ENCODE peak calls at places on chromosomes 5 and 9, in nine cellular contexts. One of them, this sample, is unnamed.

GRCh38 chr5:113546711-113547159 is 33.2 kb downstream of the YTHDC2 start:
- DNase-seq in Caki2: peak
- DNase-seq in iris pigment epithelial cell: peak
- DNase-seq in C1 segment of cervical spinal cord: no peak
- DNase-seq in Calu3: no peak
- DNase-seq in activated CD8-positive, alpha-beta memory T cell treated with anti-CD3 and anti-CD28 coated beads for 24 hours: no peak
- DNase-seq in GM20000: no peak
- DNase-seq in HTR-8/SVneo: no peak
- DNase-seq in HFF-Myc: peak
- DNase-seq in this sample: no peak

GRCh38 chr5:16797949-16798348 is 138.1 kb downstream of the MYO10 start:
- DNase-seq in HTR-8/SVneo: no peak
- DNase-seq in HFF-Myc: no peak
- DNase-seq in Calu3: no peak
- DNase-seq in Caki2: no peak
- DNase-seq in GM20000: no peak
- DNase-seq in C1 segment of cervical spinal cord: no peak
- DNase-seq in iris pigment epithelial cell: no peak
- DNase-seq in activated CD8-positive, alpha-beta memory T cell treated with anti-CD3 and anti-CD28 coated beads for 24 hours: no peak
- DNase-seq in this sample: no peak

GRCh38 chr5:39570418-39571027 is 145.7 kb upstream of the DAB2 start:
- DNase-seq in GM20000: peak
- DNase-seq in Calu3: peak
- DNase-seq in C1 segment of cervical spinal cord: no peak
- DNase-seq in activated CD8-positive, alpha-beta memory T cell treated with anti-CD3 and anti-CD28 coated beads for 24 hours: no peak
- DNase-seq in iris pigment epithelial cell: peak
- DNase-seq in Caki2: peak
- DNase-seq in HFF-Myc: peak
- DNase-seq in HTR-8/SVneo: peak
- DNase-seq in this sample: no peak

GRCh38 chr5:66511491-66511890 is 84.7 kb upstream of the MAST4 start:
- DNase-seq in activated CD8-positive, alpha-beta memory T cell treated with anti-CD3 and anti-CD28 coated beads for 24 hours: no peak
- DNase-seq in Caki2: no peak
- DNase-seq in C1 segment of cervical spinal cord: no peak
- DNase-seq in iris pigment epithelial cell: no peak
- DNase-seq in Calu3: no peak
- DNase-seq in HFF-Myc: no peak
- DNase-seq in HTR-8/SVneo: no peak
- DNase-seq in GM20000: no peak
- DNase-seq in this sample: no peak

GRCh38 chr5:107875834-107876233 is 205.1 kb upstream of the EFNA5 start:
- DNase-seq in GM20000: no peak
- DNase-seq in iris pigment epithelial cell: peak
- DNase-seq in activated CD8-positive, alpha-beta memory T cell treated with anti-CD3 and anti-CD28 coated beads for 24 hours: no peak
- DNase-seq in Calu3: peak
- DNase-seq in HFF-Myc: no peak
- DNase-seq in C1 segment of cervical spinal cord: no peak
- DNase-seq in Caki2: peak
- DNase-seq in HTR-8/SVneo: no peak
- DNase-seq in this sample: no peak

GRCh38 chr9:135376511-135377173 is 102.9 kb upstream of the PPP1R26 start:
- DNase-seq in Calu3: no peak
- DNase-seq in iris pigment epithelial cell: no peak
- DNase-seq in Caki2: no peak
- DNase-seq in HTR-8/SVneo: no peak
- DNase-seq in activated CD8-positive, alpha-beta memory T cell treated with anti-CD3 and anti-CD28 coated beads for 24 hours: no peak
- DNase-seq in GM20000: no peak
- DNase-seq in C1 segment of cervical spinal cord: no peak
- DNase-seq in HFF-Myc: no peak
- DNase-seq in this sample: no peak

GRCh38 chr9:113995963-113996362 is 82.1 kb downstream of the AMBP start:
- DNase-seq in activated CD8-positive, alpha-beta memory T cell treated with anti-CD3 and anti-CD28 coated beads for 24 hours: peak
- DNase-seq in GM20000: no peak
- DNase-seq in Caki2: no peak
- DNase-seq in HFF-Myc: no peak
- DNase-seq in C1 segment of cervical spinal cord: no peak
- DNase-seq in Calu3: no peak
- DNase-seq in iris pigment epithelial cell: no peak
- DNase-seq in HTR-8/SVneo: no peak
- DNase-seq in this sample: no peak

GRCh38 chr5:169874626-169875025 is 105.7 kb downstream of the INSYN2B start:
- DNase-seq in HTR-8/SVneo: no peak
- DNase-seq in Caki2: no peak
- DNase-seq in iris pigment epithelial cell: peak
- DNase-seq in HFF-Myc: no peak
- DNase-seq in C1 segment of cervical spinal cord: no peak
- DNase-seq in Calu3: no peak
- DNase-seq in activated CD8-positive, alpha-beta memory T cell treated with anti-CD3 and anti-CD28 coated beads for 24 hours: no peak
- DNase-seq in GM20000: no peak
- DNase-seq in this sample: no peak

GRCh38 chr5:72407541-72407940 is 87.4 kb downstream of the PTCD2 start:
- DNase-seq in activated CD8-positive, alpha-beta memory T cell treated with anti-CD3 and anti-CD28 coated beads for 24 hours: no peak
- DNase-seq in GM20000: no peak
- DNase-seq in C1 segment of cervical spinal cord: no peak
- DNase-seq in iris pigment epithelial cell: no peak
- DNase-seq in Calu3: no peak
- DNase-seq in HFF-Myc: no peak
- DNase-seq in Caki2: no peak
- DNase-seq in HTR-8/SVneo: no peak
- DNase-seq in this sample: no peak

GRCh38 chr9:98879094-98879957 is 64.4 kb upstream of the COL15A1 start:
- DNase-seq in HFF-Myc: no peak
- DNase-seq in activated CD8-positive, alpha-beta memory T cell treated with anti-CD3 and anti-CD28 coated beads for 24 hours: peak
- DNase-seq in Calu3: no peak
- DNase-seq in Caki2: no peak
- DNase-seq in iris pigment epithelial cell: no peak
- DNase-seq in HTR-8/SVneo: no peak
- DNase-seq in C1 segment of cervical spinal cord: no peak
- DNase-seq in GM20000: no peak
- DNase-seq in this sample: no peak

GRCh38 chr5:177455036-177455660 is 8.5 kb downstream of the PRR7 start:
- DNase-seq in activated CD8-positive, alpha-beta memory T cell treated with anti-CD3 and anti-CD28 coated beads for 24 hours: peak
- DNase-seq in HFF-Myc: no peak
- DNase-seq in Caki2: peak
- DNase-seq in Calu3: peak
- DNase-seq in HTR-8/SVneo: peak
- DNase-seq in C1 segment of cervical spinal cord: no peak
- DNase-seq in GM20000: peak
- DNase-seq in iris pigment epithelial cell: peak
- DNase-seq in this sample: peak

GRCh38 chr5:65776707-65777141 is 54.7 kb downstream of the NLN start:
- DNase-seq in Caki2: no peak
- DNase-seq in HFF-Myc: no peak
- DNase-seq in Calu3: no peak
- DNase-seq in activated CD8-positive, alpha-beta memory T cell treated with anti-CD3 and anti-CD28 coated beads for 24 hours: no peak
- DNase-seq in HTR-8/SVneo: no peak
- DNase-seq in C1 segment of cervical spinal cord: no peak
- DNase-seq in GM20000: no peak
- DNase-seq in iris pigment epithelial cell: peak
- DNase-seq in this sample: no peak

GRCh38 chr5:145780961-145781360 is 54.2 kb downstream of the PRELID2 start:
- DNase-seq in iris pigment epithelial cell: no peak
- DNase-seq in HFF-Myc: no peak
- DNase-seq in C1 segment of cervical spinal cord: no peak
- DNase-seq in activated CD8-positive, alpha-beta memory T cell treated with anti-CD3 and anti-CD28 coated beads for 24 hours: no peak
- DNase-seq in HTR-8/SVneo: no peak
- DNase-seq in GM20000: no peak
- DNase-seq in Caki2: no peak
- DNase-seq in Calu3: no peak
- DNase-seq in this sample: no peak

GRCh38 chr5:91418158-91418557 is 35.0 kb upstream of the ARRDC3 start:
- DNase-seq in GM20000: no peak
- DNase-seq in Caki2: peak
- DNase-seq in HFF-Myc: no peak
- DNase-seq in HTR-8/SVneo: no peak
- DNase-seq in C1 segment of cervical spinal cord: no peak
- DNase-seq in Calu3: no peak
- DNase-seq in iris pigment epithelial cell: no peak
- DNase-seq in activated CD8-positive, alpha-beta memory T cell treated with anti-CD3 and anti-CD28 coated beads for 24 hours: no peak
- DNase-seq in this sample: no peak

GRCh38 chr9:91117959-91118651 is 243.6 kb downstream of the AUH start:
- DNase-seq in C1 segment of cervical spinal cord: peak
- DNase-seq in Caki2: no peak
- DNase-seq in activated CD8-positive, alpha-beta memory T cell treated with anti-CD3 and anti-CD28 coated beads for 24 hours: no peak
- DNase-seq in HFF-Myc: peak
- DNase-seq in HTR-8/SVneo: no peak
- DNase-seq in iris pigment epithelial cell: peak
- DNase-seq in Calu3: peak
- DNase-seq in GM20000: no peak
- DNase-seq in this sample: no peak

GRCh38 chr5:157602505-157602904 is 26.9 kb upstream of the ADAM19 start:
- DNase-seq in GM20000: no peak
- DNase-seq in iris pigment epithelial cell: peak
- DNase-seq in HTR-8/SVneo: no peak
- DNase-seq in Caki2: no peak
- DNase-seq in C1 segment of cervical spinal cord: no peak
- DNase-seq in HFF-Myc: no peak
- DNase-seq in Calu3: no peak
- DNase-seq in activated CD8-positive, alpha-beta memory T cell treated with anti-CD3 and anti-CD28 coated beads for 24 hours: no peak
- DNase-seq in this sample: no peak

GRCh38 chr9:133121200-133122166 is at the start of gene RALGDS:
- DNase-seq in GM20000: peak
- DNase-seq in activated CD8-positive, alpha-beta memory T cell treated with anti-CD3 and anti-CD28 coated beads for 24 hours: peak
- DNase-seq in Calu3: peak
- DNase-seq in HFF-Myc: no peak
- DNase-seq in C1 segment of cervical spinal cord: peak
- DNase-seq in HTR-8/SVneo: peak
- DNase-seq in Caki2: no peak
- DNase-seq in iris pigment epithelial cell: peak
- DNase-seq in this sample: peak

GRCh38 chr9:73176450-73176875 is 24.8 kb downstream of the ANXA1 start:
- DNase-seq in activated CD8-positive, alpha-beta memory T cell treated with anti-CD3 and anti-CD28 coated beads for 24 hours: no peak
- DNase-seq in Caki2: peak
- DNase-seq in HTR-8/SVneo: peak
- DNase-seq in HFF-Myc: no peak
- DNase-seq in GM20000: no peak
- DNase-seq in Calu3: peak
- DNase-seq in C1 segment of cervical spinal cord: no peak
- DNase-seq in iris pigment epithelial cell: no peak
- DNase-seq in this sample: no peak

This sample was measured in NCI-H146.